ENCODE peak calls at places on chromosomes 4 and X, in four cellular contexts. S is body of pancreas, O is A549, Q is suprapubic skin. J is an unnamed sample.

GRCh38 chrX:42694260-42694815 is 83.6 kb downstream of the PPP1R2C start:
- DNase-seq in S (no peak), O (no peak), Q (no peak), J (no peak)

GRCh38 chrX:37746268-37746931 is 33.5 kb upstream of the CYBB start:
- DNase-seq in S (no peak), O (no peak), Q (no peak), J (no peak)

GRCh38 chr4:21452931-21453330 is 495.6 kb downstream of the KCNIP4 start:
- DNase-seq in S (no peak), O (no peak), Q (no peak), J (no peak)

GRCh38 chr4:105088110-105088879 is 58.4 kb upstream of the TET2 start:
- DNase-seq in S (no peak), O (no peak), Q (no peak), J (no peak)

GRCh38 chrX:109732319-109732779 is 708 bp downstream of the ACSL4 start:
- DNase-seq in S (no peak), O (peak; percentile 9), Q (no peak), J (no peak)

GRCh38 chrX:153032397-153033118 is 23.7 kb upstream of the PNMA3 start:
- DNase-seq in S (peak; percentile 72), O (peak; percentile 77), Q (peak; percentile 83), J (peak; percentile 49)

GRCh38 chrX:129808163-129808828 is 28.5 kb downstream of the SASH3 start:
- DNase-seq in S (no peak), O (no peak), Q (no peak), J (no peak)

GRCh38 chrX:133523094-133523493 is 107.8 kb upstream of the GPC4 start:
- DNase-seq in S (no peak), O (no peak), Q (no peak), J (no peak)

GRCh38 chr4:183838987-183839712 is 66.0 kb upstream of the STOX2 start:
- DNase-seq in S (no peak), O (no peak), Q (no peak), J (no peak)

GRCh38 chr4:13088726-13089658 is 395.1 kb downstream of the RAB28 start:
- DNase-seq in S (no peak), O (no peak), Q (no peak), J (no peak)

GRCh38 chrX:69128573-69128972 is 36.7 kb downstream of the PJA1 start:
- DNase-seq in S (no peak), O (no peak), Q (no peak), J (no peak)

GRCh38 chr4:7101692-7102515 is 34.0 kb upstream of the GRPEL1 start:
- DNase-seq in S (peak; percentile 76), O (peak; percentile 77), Q (peak; percentile 90), J (peak; percentile 71)

GRCh38 chr4:159307929-159308328 is 205.1 kb downstream of the RAPGEF2 start:
- DNase-seq in S (no peak), O (no peak), Q (no peak), J (no peak)

GRCh38 chrX:130851569-130851968 is 51.4 kb downstream of the ENOX2 start:
- DNase-seq in S (no peak), O (no peak), Q (no peak), J (no peak)

GRCh38 chr4:128060130-128060619 is 937 bp upstream of the LARP1B start:
- DNase-seq in S (no peak), O (no peak), Q (no peak), J (no peak)

GRCh38 chr4:5341151-5341925 is 290.1 kb downstream of the STK32B start:
- DNase-seq in S (no peak), O (no peak), Q (no peak), J (no peak)

GRCh38 chrX:153874366-153875125 is 11.4 kb downstream of the L1CAM start:
- DNase-seq in S (no peak), O (no peak), Q (no peak), J (no peak)

GRCh38 chrX:128992107-128992971 is 531.0 kb downstream of the SMARCA1 start:
- DNase-seq in S (no peak), O (no peak), Q (no peak), J (no peak)

GRCh38 chr4:98664959-98665358 is 6.5 kb upstream of the TSPAN5 start:
- DNase-seq in S (no peak), O (no peak), Q (no peak), J (no peak)

GRCh38 chrX:122625821-122626220 is 558.3 kb upstream of the GRIA3 start:
- DNase-seq in S (no peak), O (no peak), Q (no peak), J (no peak)

GRCh38 chrX:47187106-47187677 is 6.4 kb upstream of the UBA1 start:
- DNase-seq in S (peak; percentile 34), O (no peak), Q (no peak), J (no peak)

GRCh38 chr4:54661156-54661555 is 3.4 kb downstream of the KIT start:
- DNase-seq in S (no peak), O (no peak), Q (no peak), J (no peak)

GRCh38 chr4:115110191-115111166 is 2.9 kb downstream of the NDST4 start:
- DNase-seq in S (peak; percentile 11), O (no peak), Q (no peak), J (no peak)

GRCh38 chr4:76696109-76696508 is 201.8 kb downstream of the SOWAHB start:
- DNase-seq in S (peak; percentile 19), O (no peak), Q (no peak), J (no peak)

GRCh38 chr4:176879370-176880116 is 86.8 kb upstream of the VEGFC start:
- DNase-seq in S (no peak), O (no peak), Q (no peak), J (no peak)

GRCh38 chr4:71198958-71199357 is 139.9 kb upstream of the SLC4A4 start:
- DNase-seq in S (no peak), O (no peak), Q (no peak), J (no peak)

GRCh38 chr4:153204247-153205027 is at the start of gene TRIM2:
- DNase-seq in S (peak; percentile 93), O (no peak), Q (peak; percentile 87), J (peak; percentile 68)

GRCh38 chr4:108107729-108108382 is 60.9 kb downstream of the LEF1 start:
- DNase-seq in S (no peak), O (no peak), Q (no peak), J (no peak)

GRCh38 chrX:40581333-40581910 is 652 bp downstream of the ATP6AP2 start:
- DNase-seq in S (no peak), O (peak; percentile 14), Q (no peak), J (no peak)

GRCh38 chr4:177405508-177405907 is 36.7 kb downstream of the AGA start:
- DNase-seq in S (no peak), O (no peak), Q (no peak), J (no peak)

GRCh38 chr4:87122252-87122651 is 98.2 kb downstream of the KLHL8 start:
- DNase-seq in S (no peak), O (no peak), Q (no peak), J (peak; percentile 61)

GRCh38 chr4:8302331-8302730 is 32.8 kb downstream of the HTRA3 start:
- DNase-seq in S (peak; percentile 5), O (no peak), Q (peak; percentile 73), J (peak; percentile 77)

GRCh38 chr4:17095771-17096170 is 197.3 kb upstream of the LDB2 start:
- DNase-seq in S (no peak), O (no peak), Q (no peak), J (no peak)

GRCh38 chrX:78199851-78200250 is 60.4 kb upstream of the TAF9B start:
- DNase-seq in S (no peak), O (peak; percentile 36), Q (no peak), J (no peak)

GRCh38 chr4:175325230-175325629 is 407.1 kb downstream of the ADAM29 start:
- DNase-seq in S (no peak), O (no peak), Q (no peak), J (no peak)

GRCh38 chr4:110119880-110120279 is 78.5 kb downstream of the ELOVL6 start:
- DNase-seq in S (no peak), O (no peak), Q (no peak), J (no peak)

GRCh38 chr4:40377462-40378385 is 42.6 kb downstream of the CHRNA9 start:
- DNase-seq in S (no peak), O (no peak), Q (no peak), J (no peak)

GRCh38 chrX:111568356-111568755 is 56.9 kb downstream of the SERTM2 start:
- DNase-seq in S (peak; percentile 15), O (peak; percentile 6), Q (no peak), J (no peak)

GRCh38 chrX:3811331-3812311 is 98.2 kb upstream of the PRKX start:
- DNase-seq in S (peak; percentile 42), O (peak; percentile 40), Q (no peak), J (no peak)

GRCh38 chrX:3820170-3820569 is 106.7 kb upstream of the PRKX start:
- DNase-seq in S (no peak), O (no peak), Q (no peak), J (no peak)

GRCh38 chrX:3815896-3816664 is 102.6 kb upstream of the PRKX start:
- DNase-seq in S (peak; percentile 66), O (peak; percentile 8), Q (peak; percentile 80), J (peak; percentile 93)
- TF ChIP-seq POLR2A in S (peak; percentile 23), O (no peak), Q (no peak), J (no peak)

GRCh38 chr4:102787944-102788343 is 27.2 kb upstream of the MANBA start:
- DNase-seq in S (no peak), O (no peak), Q (no peak), J (no peak)

GRCh38 chr4:102786279-102786678 is 25.5 kb upstream of the MANBA start:
- DNase-seq in S (no peak), O (no peak), Q (no peak), J (no peak)

GRCh38 chr4:102791318-102791835 is 30.6 kb upstream of the MANBA start:
- DNase-seq in S (no peak), O (no peak), Q (no peak), J (no peak)

GRCh38 chr4:102789317-102789717 is 28.5 kb upstream of the MANBA start:
- DNase-seq in S (no peak), O (no peak), Q (no peak), J (no peak)

GRCh38 chr4:102787096-102787867 is 26.5 kb upstream of the MANBA start:
- DNase-seq in S (no peak), O (no peak), Q (no peak), J (no peak)
- TF ChIP-seq POLR2A in S (no peak), O (no peak), Q (no peak), J (no peak)

GRCh38 chr4:169201144-169202124 is 69.3 kb downstream of the SH3RF1 start:
- DNase-seq in S (no peak), O (no peak), Q (no peak), J (no peak)
- TF ChIP-seq POLR2A in S (no peak), O (no peak), Q (no peak), J (no peak)

DNA sequence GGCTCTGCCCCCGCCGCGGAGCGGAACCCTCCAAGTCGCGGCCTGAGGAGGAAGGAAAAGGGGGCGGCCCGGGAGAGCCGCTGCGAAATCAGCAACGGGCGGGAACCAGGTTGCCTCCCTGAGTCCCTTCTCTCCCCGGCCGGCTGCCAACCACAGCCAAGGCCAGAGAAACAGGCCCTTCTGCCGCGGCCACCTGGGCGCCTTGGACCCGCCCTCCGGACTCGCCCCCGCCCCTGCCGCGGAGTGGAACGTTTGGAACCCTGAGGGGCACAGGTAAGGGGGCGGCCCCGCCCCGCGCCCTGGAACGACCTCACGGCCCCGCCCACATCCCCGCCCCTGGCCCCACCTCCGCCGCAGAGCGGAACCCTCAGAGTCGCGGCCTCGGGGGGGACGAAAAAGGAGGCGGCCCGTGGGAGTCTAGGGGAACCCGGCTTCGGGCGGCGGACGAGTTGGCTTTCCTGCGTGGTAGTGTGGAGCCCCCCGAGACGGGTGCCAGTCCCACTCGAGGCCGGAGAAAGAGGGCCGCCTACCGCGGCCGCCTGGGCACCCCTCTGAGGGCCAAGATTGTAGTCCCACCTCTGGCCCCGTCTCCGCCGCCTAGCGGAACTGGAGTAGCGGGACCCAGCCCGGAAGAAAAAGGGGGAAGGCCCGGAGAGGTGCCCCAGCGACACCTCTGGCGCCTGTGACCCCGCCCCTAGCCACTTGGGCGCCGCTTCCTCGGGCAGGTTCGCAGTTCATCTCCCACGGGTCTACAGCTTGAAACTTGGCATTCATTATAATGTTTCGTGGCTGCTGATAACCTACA is 669 bp upstream of the PHKA2 start:
- DNase-seq in S (peak; percentile 86), O (peak; percentile 81), Q (peak; percentile 84), J (peak; percentile 58)
- TF ChIP-seq POLR2A in S (peak; percentile 47), O (peak; percentile 35), Q (no peak), J (no peak)